ENCODE peak calls at places on chromosomes 7 and 10, in eight cellular contexts. One of them, this sample, is unnamed.

GRCh38 chr7:32506266-32507054 is 11.2 kb downstream of the AVL9 start:
- DNase-seq in NCI-H1436 treated with DMSO at 0.1 percent for 48 hours: no peak
- DNase-seq in kidney tubule cell: peak
- DNase-seq in progenitor cell of endocrine pancreas: no peak
- DNase-seq in T-cell: no peak
- DNase-seq in mesendoderm: no peak
- DNase-seq in DMS53: peak
- DNase-seq in NCI-H1417: no peak
- DNase-seq in this sample: no peak

GRCh38 chr10:77622822-77623410 is 14.7 kb downstream of the KCNMA1 start:
- DNase-seq in NCI-H1417: peak
- DNase-seq in mesendoderm: no peak
- DNase-seq in T-cell: no peak
- DNase-seq in DMS53: no peak
- DNase-seq in kidney tubule cell: no peak
- DNase-seq in progenitor cell of endocrine pancreas: no peak
- DNase-seq in NCI-H1436 treated with DMSO at 0.1 percent for 48 hours: no peak
- DNase-seq in this sample: no peak

GRCh38 chr10:96999987-97000386 is 167.9 kb downstream of the LCOR start:
- DNase-seq in kidney tubule cell: no peak
- DNase-seq in DMS53: no peak
- DNase-seq in NCI-H1436 treated with DMSO at 0.1 percent for 48 hours: no peak
- DNase-seq in progenitor cell of endocrine pancreas: no peak
- DNase-seq in mesendoderm: no peak
- DNase-seq in NCI-H1417: no peak
- DNase-seq in T-cell: no peak
- DNase-seq in this sample: no peak

GRCh38 chr10:103295391-103296044 is 18.6 kb downstream of the INA start:
- DNase-seq in NCI-H1436 treated with DMSO at 0.1 percent for 48 hours: no peak
- DNase-seq in kidney tubule cell: peak
- DNase-seq in mesendoderm: no peak
- DNase-seq in DMS53: no peak
- DNase-seq in progenitor cell of endocrine pancreas: no peak
- DNase-seq in NCI-H1417: no peak
- DNase-seq in T-cell: no peak
- DNase-seq in this sample: no peak

GRCh38 chr7:157907091-157907490 is 570.3 kb downstream of the DNAJB6 start:
- DNase-seq in T-cell: no peak
- DNase-seq in DMS53: no peak
- DNase-seq in NCI-H1417: no peak
- DNase-seq in NCI-H1436 treated with DMSO at 0.1 percent for 48 hours: no peak
- DNase-seq in mesendoderm: no peak
- DNase-seq in kidney tubule cell: no peak
- DNase-seq in progenitor cell of endocrine pancreas: no peak
- DNase-seq in this sample: no peak

GRCh38 chr7:116793795-116794360 is 68.5 kb upstream of the CAPZA2 start:
- DNase-seq in NCI-H1436 treated with DMSO at 0.1 percent for 48 hours: no peak
- DNase-seq in progenitor cell of endocrine pancreas: no peak
- DNase-seq in DMS53: no peak
- DNase-seq in mesendoderm: no peak
- DNase-seq in NCI-H1417: no peak
- DNase-seq in T-cell: no peak
- DNase-seq in kidney tubule cell: no peak
- DNase-seq in this sample: no peak

GRCh38 chr7:41326616-41327015 is 376.3 kb downstream of the INHBA start:
- DNase-seq in NCI-H1436 treated with DMSO at 0.1 percent for 48 hours: no peak
- DNase-seq in DMS53: no peak
- DNase-seq in NCI-H1417: no peak
- DNase-seq in mesendoderm: no peak
- DNase-seq in kidney tubule cell: no peak
- DNase-seq in progenitor cell of endocrine pancreas: no peak
- DNase-seq in T-cell: no peak
- DNase-seq in this sample: no peak

GRCh38 chr10:113038985-113039384 is 88.9 kb downstream of the TCF7L2 start:
- DNase-seq in kidney tubule cell: no peak
- DNase-seq in DMS53: no peak
- DNase-seq in T-cell: no peak
- DNase-seq in NCI-H1417: no peak
- DNase-seq in progenitor cell of endocrine pancreas: no peak
- DNase-seq in NCI-H1436 treated with DMSO at 0.1 percent for 48 hours: no peak
- DNase-seq in mesendoderm: no peak
- DNase-seq in this sample: no peak

GRCh38 chr10:111078505-111079185 is 1.8 kb downstream of the ADRA2A start:
- DNase-seq in NCI-H1436 treated with DMSO at 0.1 percent for 48 hours: no peak
- DNase-seq in mesendoderm: no peak
- DNase-seq in DMS53: peak
- DNase-seq in kidney tubule cell: no peak
- DNase-seq in T-cell: no peak
- DNase-seq in progenitor cell of endocrine pancreas: no peak
- DNase-seq in NCI-H1417: no peak
- DNase-seq in this sample: peak

GRCh38 chr7:113015038-113015645 is 71.5 kb downstream of the GPR85 start:
- DNase-seq in T-cell: no peak
- DNase-seq in DMS53: peak
- DNase-seq in NCI-H1417: peak
- DNase-seq in kidney tubule cell: peak
- DNase-seq in progenitor cell of endocrine pancreas: no peak
- DNase-seq in mesendoderm: no peak
- DNase-seq in NCI-H1436 treated with DMSO at 0.1 percent for 48 hours: no peak
- DNase-seq in this sample: peak

GRCh38 chr10:4101918-4102654 is 317.1 kb upstream of the KLF6 start:
- DNase-seq in mesendoderm: no peak
- DNase-seq in NCI-H1436 treated with DMSO at 0.1 percent for 48 hours: no peak
- DNase-seq in T-cell: no peak
- DNase-seq in NCI-H1417: no peak
- DNase-seq in DMS53: no peak
- DNase-seq in kidney tubule cell: no peak
- DNase-seq in progenitor cell of endocrine pancreas: no peak
- DNase-seq in this sample: no peak

GRCh38 chr7:129792721-129793120 is 160.0 kb downstream of the UBE2H start:
- DNase-seq in NCI-H1436 treated with DMSO at 0.1 percent for 48 hours: no peak
- DNase-seq in progenitor cell of endocrine pancreas: no peak
- DNase-seq in mesendoderm: no peak
- DNase-seq in DMS53: no peak
- DNase-seq in kidney tubule cell: no peak
- DNase-seq in T-cell: no peak
- DNase-seq in NCI-H1417: no peak
- DNase-seq in this sample: no peak

GRCh38 chr10:73244866-73245477 is 2.1 kb downstream of the DNAJC9 start:
- DNase-seq in kidney tubule cell: no peak
- DNase-seq in T-cell: no peak
- DNase-seq in progenitor cell of endocrine pancreas: no peak
- DNase-seq in NCI-H1417: no peak
- DNase-seq in mesendoderm: no peak
- DNase-seq in NCI-H1436 treated with DMSO at 0.1 percent for 48 hours: no peak
- DNase-seq in DMS53: no peak
- DNase-seq in this sample: no peak

GRCh38 chr7:2967238-2967637 is 76.4 kb downstream of the CARD11 start:
- DNase-seq in T-cell: no peak
- DNase-seq in mesendoderm: peak
- DNase-seq in progenitor cell of endocrine pancreas: no peak
- DNase-seq in kidney tubule cell: no peak
- DNase-seq in NCI-H1436 treated with DMSO at 0.1 percent for 48 hours: no peak
- DNase-seq in DMS53: no peak
- DNase-seq in NCI-H1417: no peak
- DNase-seq in this sample: no peak

GRCh38 chr10:112953075-112953501 is 3.0 kb downstream of the TCF7L2 start:
- DNase-seq in NCI-H1436 treated with DMSO at 0.1 percent for 48 hours: no peak
- DNase-seq in kidney tubule cell: peak
- DNase-seq in T-cell: no peak
- DNase-seq in DMS53: peak
- DNase-seq in progenitor cell of endocrine pancreas: no peak
- DNase-seq in mesendoderm: peak
- DNase-seq in NCI-H1417: no peak
- DNase-seq in this sample: peak

GRCh38 chr10:12849351-12850181 is 151.9 kb downstream of the CCDC3 start:
- DNase-seq in T-cell: no peak
- DNase-seq in progenitor cell of endocrine pancreas: no peak
- DNase-seq in DMS53: peak
- DNase-seq in NCI-H1417: no peak
- DNase-seq in mesendoderm: no peak
- DNase-seq in kidney tubule cell: no peak
- DNase-seq in NCI-H1436 treated with DMSO at 0.1 percent for 48 hours: no peak
- DNase-seq in this sample: peak

GRCh38 chr7:157299613-157300405 is 37.0 kb upstream of the DNAJB6 start:
- DNase-seq in progenitor cell of endocrine pancreas: no peak
- DNase-seq in mesendoderm: no peak
- DNase-seq in NCI-H1436 treated with DMSO at 0.1 percent for 48 hours: no peak
- DNase-seq in kidney tubule cell: peak
- DNase-seq in T-cell: no peak
- DNase-seq in DMS53: peak
- DNase-seq in NCI-H1417: no peak
- DNase-seq in this sample: no peak

GRCh38 chr7:148773344-148773743 is 74.6 kb downstream of the CUL1 start:
- DNase-seq in NCI-H1417: peak
- DNase-seq in DMS53: no peak
- DNase-seq in kidney tubule cell: peak
- DNase-seq in T-cell: peak
- DNase-seq in progenitor cell of endocrine pancreas: no peak
- DNase-seq in NCI-H1436 treated with DMSO at 0.1 percent for 48 hours: no peak
- DNase-seq in mesendoderm: peak
- DNase-seq in this sample: peak

GRCh38 chr10:63534723-63535122 is 13.5 kb downstream of the REEP3 start:
- DNase-seq in NCI-H1436 treated with DMSO at 0.1 percent for 48 hours: no peak
- DNase-seq in T-cell: no peak
- DNase-seq in NCI-H1417: no peak
- DNase-seq in kidney tubule cell: no peak
- DNase-seq in DMS53: no peak
- DNase-seq in mesendoderm: no peak
- DNase-seq in progenitor cell of endocrine pancreas: no peak
- DNase-seq in this sample: no peak

GRCh38 chr10:102710604-102711003 is 3.6 kb downstream of the ARL3 start:
- DNase-seq in mesendoderm: no peak
- DNase-seq in T-cell: no peak
- DNase-seq in NCI-H1417: no peak
- DNase-seq in kidney tubule cell: peak
- DNase-seq in NCI-H1436 treated with DMSO at 0.1 percent for 48 hours: no peak
- DNase-seq in progenitor cell of endocrine pancreas: no peak
- DNase-seq in DMS53: no peak
- DNase-seq in this sample: no peak

GRCh38 chr7:75987026-75987804 is 7.2 kb downstream of the TMEM120A start:
- DNase-seq in NCI-H1436 treated with DMSO at 0.1 percent for 48 hours: no peak
- DNase-seq in NCI-H1417: no peak
- DNase-seq in DMS53: no peak
- DNase-seq in progenitor cell of endocrine pancreas: no peak
- DNase-seq in mesendoderm: no peak
- DNase-seq in T-cell: no peak
- DNase-seq in kidney tubule cell: no peak
- DNase-seq in this sample: no peak

GRCh38 chr7:129702316-129702715 is 90.8 kb downstream of the NRF1 start:
- DNase-seq in T-cell: no peak
- DNase-seq in NCI-H1417: no peak
- DNase-seq in progenitor cell of endocrine pancreas: no peak
- DNase-seq in DMS53: no peak
- DNase-seq in NCI-H1436 treated with DMSO at 0.1 percent for 48 hours: no peak
- DNase-seq in mesendoderm: no peak
- DNase-seq in kidney tubule cell: no peak
- DNase-seq in this sample: no peak

GRCh38 chr7:139502226-139502625 is 18.8 kb upstream of the KLRG2 start:
- DNase-seq in kidney tubule cell: no peak
- DNase-seq in DMS53: no peak
- DNase-seq in mesendoderm: no peak
- DNase-seq in progenitor cell of endocrine pancreas: no peak
- DNase-seq in NCI-H1436 treated with DMSO at 0.1 percent for 48 hours: no peak
- DNase-seq in T-cell: no peak
- DNase-seq in NCI-H1417: no peak
- DNase-seq in this sample: no peak

This sample was measured in left kidney.